ENCODE peak calls at places on chromosomes 4 and X, in six cellular contexts. V is prostate gland, B is sigmoid colon, U is GM12878, E is GM23338, M is K562. I is an unnamed sample. For H3K4me1, the result is how much of the 10 kb centered on the place peaks cover.

GRCh38 chr4:17494258-17494657 is 17.6 kb downstream of the QDPR start:
- DNase-seq in B (no peak), V (no peak), M (peak), E (no peak), U (no peak), I (no peak)

GRCh38 chrX:150007356-150007755 is 69.1 kb upstream of the EOLA2 start:
- DNase-seq in B (no peak), E (no peak), V (no peak), U (no peak), M (no peak), I (no peak)

GRCh38 chrX:7107968-7108480 is 39.5 kb upstream of the STS start:
- DNase-seq in E (no peak), M (no peak), B (no peak), V (no peak), U (no peak), I (no peak)

GRCh38 chrX:69626129-69626528 is 10.2 kb downstream of the EDA start:
- DNase-seq in B (no peak), V (no peak), M (no peak), U (no peak), E (no peak), I (no peak)

GRCh38 chrX:110013968-110014367 is 11.1 kb downstream of the TMEM164 start:
- DNase-seq in M (no peak), V (no peak), E (no peak), U (no peak), B (no peak), I (no peak)

GRCh38 chr4:56772134-56772533 is 49.4 kb downstream of the SPINK2 start:
- DNase-seq in U (no peak), V (no peak), B (no peak), M (no peak), E (no peak), I (no peak)

GRCh38 chr4:121726642-121727268 is 30.0 kb upstream of the ANXA5 start:
- DNase-seq in B (no peak), V (peak), E (peak), M (peak), U (peak), I (no peak)

GRCh38 chr4:48914311-48914710 is 7.7 kb upstream of the OCIAD2 start:
- DNase-seq in E (no peak), M (no peak), V (no peak), B (no peak), U (no peak), I (no peak)

GRCh38 chrX:52934704-52935468 is 23.4 kb downstream of the FAM156A start:
- DNase-seq in U (peak), M (peak), V (peak), E (peak), B (peak), I (peak)

GRCh38 chr4:5489260-5489659 is 219.1 kb downstream of the EVC2 start:
- DNase-seq in B (no peak), M (no peak), U (no peak), E (no peak), V (no peak), I (no peak)

GRCh38 chr4:112029642-112030235 is 115.5 kb upstream of the FAM241A start:
- DNase-seq in E (no peak), U (no peak), B (no peak), M (no peak), V (no peak), I (no peak)

GRCh38 chrX:48086119-48086518 is 14.7 kb upstream of the ZNF630 start:
- DNase-seq in E (no peak), U (no peak), B (no peak), V (no peak), M (no peak), I (no peak)

GRCh38 chrX:38055170-38055847 is 49.0 kb downstream of the SYTL5 start:
- DNase-seq in M (no peak), V (peak), U (peak), E (no peak), B (no peak), I (no peak)

GRCh38 chr4:105023668-105024055 is 123.0 kb upstream of the TET2 start:
- DNase-seq in M (no peak), B (no peak), U (no peak), E (no peak), V (no peak), I (no peak)

GRCh38 chr4:138562544-138562961 is 320.4 kb upstream of the SLC7A11 start:
- DNase-seq in E (no peak), V (no peak), M (no peak), B (no peak), U (peak), I (no peak)

GRCh38 chr4:9977518-9978031 is 43.7 kb downstream of the SLC2A9 start:
- DNase-seq in U (no peak), M (no peak), B (no peak), E (no peak), V (no peak), I (no peak)

GRCh38 chrX:155263854-155264628 is at the start of gene RAB39B:
- DNase-seq in U (peak), M (no peak), B (peak), V (peak), E (peak), I (no peak)
- TF ChIP-seq POLR2AphosphoS5 in U (no peak), M (no peak), B (no peak), V (no peak), E (peak), I (no peak)

GRCh38 chr4:7964890-7965662 is 25.4 kb upstream of the AFAP1 start:
- DNase-seq in B (peak), E (peak), M (no peak), V (peak), U (no peak), I (no peak)

GRCh38 chr4:7967063-7967440 is 27.4 kb upstream of the AFAP1 start:
- DNase-seq in V (no peak), B (no peak), E (no peak), M (no peak), U (no peak), I (no peak)

GRCh38 chr4:7967501-7968261 is 28.0 kb upstream of the AFAP1 start:
- DNase-seq in U (no peak), V (no peak), B (no peak), M (no peak), E (no peak), I (no peak)

GRCh38 chr4:7968262-7968896 is 28.7 kb upstream of the AFAP1 start:
- DNase-seq in B (no peak), M (no peak), U (no peak), V (no peak), E (no peak), I (no peak)

GRCh38 chr4:7966281-7967062 is 26.8 kb upstream of the AFAP1 start:
- DNase-seq in B (no peak), V (no peak), E (no peak), M (no peak), U (no peak), I (no peak)
- H3K4me1 ChIP-seq in B (under half), V (under half), E (under half), M (under half), U (under half), I (under half)

GRCh38 chr4:118894034-118894433 is 5.4 kb downstream of the SYNPO2 start:
- DNase-seq in U (no peak), B (no peak), E (no peak), V (no peak), M (no peak), I (no peak)

GRCh38 chr4:118884716-118885115 is 3.9 kb upstream of the SYNPO2 start:
- DNase-seq in M (no peak), E (no peak), V (no peak), B (no peak), U (no peak), I (no peak)

GRCh38 chr4:118888666-118889312 is at the start of gene SYNPO2:
- DNase-seq in U (no peak), E (peak), B (peak), V (peak), M (peak), I (peak)

GRCh38 chr4:118883861-118884260 is 4.8 kb upstream of the SYNPO2 start:
- DNase-seq in B (no peak), V (no peak), E (no peak), M (no peak), U (no peak), I (no peak)

GRCh38 chr4:118889313-118889694 is 650 bp downstream of the SYNPO2 start:
- DNase-seq in V (no peak), E (no peak), B (peak), M (no peak), U (no peak), I (no peak)
- H3K4me3 ChIP-seq in V (peak), E (peak), B (peak), M (no peak), U (peak), I (peak)

GRCh38 chrX:41923257-41923924 is at the start of gene CASK:
- DNase-seq in M (peak), U (peak), V (peak), E (peak), B (peak), I (peak)
- TF ChIP-seq POLR2AphosphoS5 in M (no peak), U (no peak), V (peak), E (peak), B (peak), I (peak)

DNA sequence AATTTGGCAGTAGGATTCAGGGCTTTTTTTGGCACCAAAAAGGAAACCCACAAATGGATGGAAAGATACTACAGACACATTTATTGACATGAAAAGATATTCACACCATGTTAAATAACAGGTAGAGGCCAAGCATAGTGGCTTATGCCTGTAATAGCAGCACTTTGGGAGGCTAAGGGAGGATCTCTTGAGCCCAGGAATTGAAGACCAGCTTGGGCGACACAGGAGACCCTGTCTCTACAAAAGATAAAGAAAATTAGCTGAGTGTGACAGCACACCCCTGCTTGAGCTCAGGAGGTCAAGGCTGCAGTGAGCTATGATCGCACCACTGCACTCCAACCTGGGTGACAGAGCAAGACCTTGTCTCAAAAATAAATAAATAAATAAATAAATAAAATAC is 60.5 kb downstream of the TNIP2 start:
- DNase-seq in U (no peak), V (no peak), E (no peak), B (no peak), M (no peak), I (no peak)
- H3K4me1 ChIP-seq in U (under half), V (under half), E (under half), B (under half), M (under half), I (under half)

GRCh38 chr4:156553659-156554058 is 417.9 kb downstream of the PDGFC start:
- DNase-seq in U (no peak), V (no peak), M (no peak), B (no peak), E (no peak), I (no peak)

GRCh38 chr4:156547439-156547838 is 424.2 kb downstream of the PDGFC start:
- DNase-seq in E (no peak), B (no peak), M (no peak), U (no peak), V (no peak), I (no peak)

GRCh38 chr4:156545003-156545785 is 426.4 kb downstream of the PDGFC start:
- DNase-seq in B (no peak), E (no peak), U (no peak), M (no peak), V (no peak), I (no peak)

GRCh38 chr4:156547891-156548290 is 423.7 kb downstream of the PDGFC start:
- DNase-seq in M (no peak), B (no peak), E (no peak), U (no peak), V (no peak), I (no peak)
- H3K4me3 ChIP-seq in M (no peak), B (no peak), E (no peak), U (no peak), V (no peak), I (no peak)

DNA sequence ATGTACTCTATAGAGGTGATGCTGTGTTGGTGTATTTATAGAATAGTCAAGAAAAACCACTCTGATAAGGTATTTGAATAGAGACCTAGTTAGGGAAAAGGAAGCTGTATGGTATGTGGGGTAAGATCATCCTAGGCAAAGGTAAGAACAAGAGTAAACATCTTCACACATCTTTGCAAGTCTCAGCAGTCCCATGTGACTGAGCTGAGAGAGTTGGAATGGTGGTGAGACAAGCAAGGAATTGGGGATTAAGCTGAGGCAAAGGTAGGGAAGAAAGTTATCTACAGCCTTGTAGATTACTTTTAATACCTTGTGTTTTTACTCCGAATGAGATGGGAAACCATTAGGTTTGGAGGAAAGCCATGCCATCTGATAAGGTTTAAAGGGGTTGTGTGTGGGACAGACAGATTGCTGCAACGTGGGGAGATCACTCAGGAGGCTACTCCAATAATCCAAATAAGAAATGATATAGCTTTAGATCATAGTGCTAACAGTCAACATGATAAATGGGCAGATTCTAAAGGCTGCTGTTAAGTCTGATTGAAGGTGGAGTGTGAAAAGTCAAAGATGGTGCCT is 31.7 kb upstream of the MANBA start:
- DNase-seq in V (no peak), E (peak), U (no peak), M (peak), B (no peak), I (no peak)
- TF ChIP-seq POLR2AphosphoS5 in V (no peak), E (peak), U (peak), M (no peak), B (no peak), I (no peak)

GRCh38 chr4:77785669-77786068 is 33.5 kb downstream of the CNOT6L start:
- DNase-seq in U (no peak), E (no peak), M (no peak), B (no peak), V (no peak), I (no peak)

GRCh38 chr4:77787969-77788368 is 31.2 kb downstream of the CNOT6L start:
- DNase-seq in E (no peak), U (no peak), M (no peak), B (no peak), V (no peak), I (no peak)

GRCh38 chr4:77783881-77784280 is 35.3 kb downstream of the CNOT6L start:
- DNase-seq in B (no peak), M (no peak), E (no peak), V (no peak), U (no peak), I (no peak)

GRCh38 chr4:77788990-77789389 is 30.2 kb downstream of the CNOT6L start:
- DNase-seq in E (no peak), B (no peak), U (no peak), M (no peak), V (no peak), I (no peak)
- H3K4me1 ChIP-seq in E (under half), B (under half), U (under half), M (under half), V (under half), I (under half)

DNA sequence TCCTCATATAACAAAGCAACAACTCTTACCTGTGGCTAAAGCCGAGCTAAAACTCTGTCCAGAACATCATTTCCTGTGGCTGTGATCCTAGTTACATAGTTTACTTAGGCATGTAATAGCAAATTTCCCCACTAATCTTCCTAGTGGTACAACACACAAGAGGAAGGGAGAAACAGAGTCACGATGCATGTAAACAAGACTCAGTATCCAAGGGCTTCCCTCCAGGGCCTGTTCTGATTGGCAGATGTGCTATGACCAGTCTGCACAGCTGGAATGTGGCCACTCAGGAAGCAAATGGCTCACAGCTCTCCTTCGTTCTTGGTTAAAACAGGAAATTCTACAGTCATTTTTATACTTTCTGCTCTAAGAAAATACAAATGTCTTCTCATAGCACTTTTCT is 49.2 kb upstream of the PRSS48 start:
- DNase-seq in M (no peak), E (no peak), B (peak), V (no peak), U (no peak), I (peak)
- H3K4me3 ChIP-seq in M (no peak), E (no peak), B (peak), V (no peak), U (no peak), I (peak)

GRCh38 chr4:88284378-88285234 is at the start of gene PPM1K:
- DNase-seq in M (peak), B (peak), U (peak), V (peak), E (peak), I (peak)
- TF ChIP-seq POLR2AphosphoS5 in M (no peak), B (peak), U (peak), V (peak), E (peak), I (peak)

I was measured in breast epithelium.